ENCODE peak calls at places on chromosome 18, in four cellular contexts. F is H9, D is frontal cortex, C is activated gamma-delta T cell treated with Interleukin-2 at 50 U/mL for 16 hours. M is an unnamed sample.

GRCh38 chr18:13973061-13973460 is 57.7 kb upstream of the MC2R start:
- DNase-seq in F (peak), D (no peak), C (no peak), M (no peak)

GRCh38 chr18:56185126-56185525 is 453.3 kb downstream of the TXNL1 start:
- DNase-seq in F (no peak), C (no peak), D (no peak), M (no peak)

GRCh38 chr18:36302676-36303075 is 5.2 kb downstream of the FHOD3 start:
- DNase-seq in C (no peak), D (no peak), F (no peak), M (no peak)

GRCh38 chr18:56257215-56257614 is 381.2 kb downstream of the TXNL1 start:
- DNase-seq in F (no peak), D (no peak), C (no peak), M (no peak)

GRCh38 chr18:62418258-62418657 is 93.1 kb downstream of the TNFRSF11A start:
- DNase-seq in F (no peak), D (no peak), C (no peak), M (no peak)

GRCh38 chr18:70335892-70336726 is 47.3 kb downstream of the SOCS6 start:
- DNase-seq in F (no peak), C (no peak), D (no peak), M (no peak)

GRCh38 chr18:40866013-40866644 is 1088.9 kb upstream of the PIK3C3 start:
- DNase-seq in D (no peak), C (no peak), F (peak), M (no peak)

GRCh38 chr18:36527740-36528455 is 230.4 kb downstream of the FHOD3 start:
- DNase-seq in C (no peak), F (no peak), D (no peak), M (no peak)

GRCh38 chr18:75210274-75211001 is at the start of gene TSHZ1:
- DNase-seq in C (peak), F (peak), D (peak), M (no peak)

GRCh38 chr18:56030060-56030459 is 442.1 kb upstream of the TCF4 start:
- DNase-seq in F (no peak), D (no peak), C (no peak), M (no peak)

GRCh38 chr18:35178260-35178659 is 62.6 kb upstream of the ZNF397 start:
- DNase-seq in C (no peak), F (no peak), D (no peak), M (no peak)

GRCh38 chr18:74897971-74898657 is 300.4 kb downstream of the ZNF407 start:
- DNase-seq in F (no peak), C (no peak), D (no peak), M (no peak)

GRCh38 chr18:70400473-70400872 is 111.6 kb downstream of the SOCS6 start:
- DNase-seq in F (no peak), D (no peak), C (no peak), M (no peak)

GRCh38 chr18:12606592-12607315 is 51.2 kb downstream of the SPIRE1 start:
- DNase-seq in F (no peak), C (no peak), D (no peak), M (no peak)

GRCh38 chr18:50783553-50783952 is 36.3 kb downstream of the MRO start:
- DNase-seq in C (no peak), F (no peak), D (no peak), M (no peak)

GRCh38 chr18:56139792-56140254 is 498.6 kb downstream of the TXNL1 start:
- DNase-seq in F (no peak), C (no peak), D (no peak), M (peak)

GRCh38 chr18:21366896-21367295 is 124.9 kb downstream of the GREB1L start:
- DNase-seq in D (no peak), F (no peak), C (no peak), M (no peak)

GRCh38 chr18:57585846-57586242 is 658 bp downstream of the FECH start:
- DNase-seq in C (no peak), F (no peak), D (no peak), M (no peak)

GRCh38 chr18:27606851-27607250 is 421.7 kb upstream of the CHST9 start:
- DNase-seq in D (no peak), C (no peak), F (no peak), M (no peak)

M was measured in Right ventricle myocardium inferior.